ENCODE peak calls at places on chromosomes 3 and 15, in six cellular contexts. Y, R, I, K, T and U are unnamed samples.
A peak's percentile ranks its signal among the peaks of the same experiment; 100 is the strongest.

GRCh38 chr3:184538600-184539431 is 22.8 kb upstream of the EPHB3 start:
- DNase-seq in Y (no peak), R (no peak), I (no peak), K (no peak), T (no peak), U (no peak)

GRCh38 chr3:185337231-185337816 is 25.6 kb upstream of the MAP3K13 start:
- DNase-seq in Y (no peak), R (no peak), I (no peak), K (peak; percentile 92), T (no peak), U (no peak)

GRCh38 chr3:190424478-190425439 is 24.9 kb downstream of the TMEM207 start:
- DNase-seq in Y (peak; percentile 73), R (peak; percentile 80), I (peak; percentile 78), K (peak; percentile 78), T (peak; percentile 84), U (peak; percentile 55)

GRCh38 chr15:43275736-43276562 is 9.2 kb upstream of the TGM5 start:
- DNase-seq in Y (no peak), R (no peak), I (no peak), K (no peak), T (no peak), U (no peak)

GRCh38 chr3:26622634-26623408 is at the start of gene LRRC3B:
- DNase-seq in Y (peak; percentile 89), R (peak; percentile 37), I (no peak), K (no peak), T (no peak), U (no peak)

GRCh38 chr3:14791343-14791945 is 27.3 kb upstream of the FGD5 start:
- DNase-seq in Y (peak; percentile 86), R (peak; percentile 78), I (peak; percentile 37), K (peak; percentile 68), T (peak; percentile 53), U (peak; percentile 60)

GRCh38 chr3:126456211-126456610 is 19.5 kb downstream of the ZXDC start:
- DNase-seq in Y (no peak), R (no peak), I (no peak), K (no peak), T (no peak), U (no peak)

GRCh38 chr3:194282436-194283122 is 68.5 kb downstream of the CPN2 start:
- DNase-seq in Y (no peak), R (no peak), I (no peak), K (no peak), T (no peak), U (no peak)

GRCh38 chr15:31438601-31439265 is 112.1 kb downstream of the KLF13 start:
- DNase-seq in Y (no peak), R (no peak), I (no peak), K (no peak), T (no peak), U (no peak)

GRCh38 chr3:14405120-14405885 is 2.9 kb downstream of the SLC6A6 start:
- DNase-seq in Y (no peak), R (no peak), I (no peak), K (no peak), T (no peak), U (no peak)

DNA sequence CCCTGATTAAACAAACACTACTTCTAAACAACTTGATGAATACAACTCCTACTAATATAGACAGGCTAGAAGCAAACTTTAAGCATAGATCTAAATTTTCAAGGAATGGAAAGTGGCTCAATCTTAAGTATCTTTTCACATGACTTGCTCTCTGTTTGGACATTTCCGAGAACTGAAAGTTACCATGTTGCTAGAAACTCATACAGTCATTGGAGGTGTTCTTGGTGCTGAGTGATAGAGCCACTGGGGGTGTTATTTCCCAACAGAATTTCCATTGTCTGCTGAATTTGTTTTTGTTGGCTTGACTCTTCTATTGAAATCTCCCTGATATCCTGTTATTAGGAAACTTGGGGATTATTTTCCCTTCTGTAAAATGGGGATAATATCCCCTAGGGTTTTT is 264.5 kb upstream of the RASGRP1 start:
- DNase-seq in Y (no peak), R (no peak), I (no peak), K (no peak), T (no peak), U (no peak)
- TF ChIP-seq EZH2phosphoT487 in Y (no peak), R (no peak), I (no peak), K (no peak), T (no peak), U (no peak)

DNA sequence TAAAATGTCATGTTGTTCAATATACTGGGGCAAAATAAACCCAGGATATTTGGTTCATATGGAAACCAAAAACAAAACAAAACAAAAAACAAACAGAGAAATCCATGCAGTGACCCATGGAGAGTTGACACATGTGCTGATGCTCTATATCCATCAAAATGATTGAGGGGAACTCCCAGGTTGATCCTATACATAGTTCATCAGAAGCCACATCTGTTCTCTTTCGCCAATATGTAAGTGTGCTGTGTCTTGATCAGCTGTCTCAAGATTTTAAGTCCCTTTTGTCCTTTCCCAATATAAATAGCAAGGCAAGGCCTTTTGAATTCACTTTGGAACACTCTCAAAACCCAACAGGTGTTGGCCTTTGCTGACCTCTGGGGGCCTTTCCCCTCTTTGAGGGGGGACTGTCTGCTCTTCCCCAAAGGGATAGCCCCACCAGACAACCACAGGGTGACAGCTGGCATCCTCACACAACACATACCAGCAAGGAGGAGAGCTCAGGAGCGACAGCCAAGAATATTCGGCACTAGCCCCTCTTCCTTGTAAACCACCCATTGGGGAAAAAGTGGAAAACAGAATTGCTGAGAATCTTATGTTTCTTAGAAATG is 209.4 kb upstream of the CD96 start:
- DNase-seq in Y (peak; percentile 27), R (no peak), I (no peak), K (no peak), T (no peak), U (no peak)
- H3K4me3 ChIP-seq in Y (no peak overlapping the region), R (no peak overlapping the region), I (no peak overlapping the region), K (no peak overlapping the region), T (no peak overlapping the region), U (no peak overlapping the region)

DNA sequence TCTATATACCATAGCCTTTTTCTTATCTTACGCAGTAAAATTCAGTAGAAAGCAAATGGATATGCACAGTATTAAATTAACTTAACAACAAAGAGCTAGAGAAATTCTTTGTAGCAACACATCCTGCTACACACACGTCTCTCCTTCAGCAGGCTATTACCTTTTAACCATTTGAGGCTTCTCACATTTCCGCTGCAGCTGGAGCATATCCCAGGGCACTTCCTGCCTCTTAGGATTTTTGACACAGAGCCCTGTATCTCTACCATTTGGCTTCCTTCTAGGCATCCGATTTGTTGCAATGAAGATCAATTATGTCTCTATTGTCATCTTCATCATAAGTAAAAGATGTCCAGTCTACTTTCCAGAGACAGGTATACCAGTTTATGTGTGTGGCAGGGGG is 292.4 kb upstream of the CBLB start:
- DNase-seq in Y (no peak), R (no peak), I (no peak), K (no peak), T (no peak), U (no peak)
- TF ChIP-seq EZH2phosphoT487 in Y (no peak), R (no peak), I (no peak), K (no peak), T (no peak), U (no peak)

GRCh38 chr3:147405552-147406254 is 640 bp downstream of the ZIC4 start:
- DNase-seq in Y (peak; percentile 48), R (no peak), I (no peak), K (no peak), T (no peak), U (no peak)
- H3K4me3 ChIP-seq in Y (no peak overlapping the region), R (no peak overlapping the region), I (no peak overlapping the region), K (no peak overlapping the region), T (no peak overlapping the region), U (no peak overlapping the region)

GRCh38 chr3:27708246-27708645 is 13.9 kb downstream of the EOMES start:
- DNase-seq in Y (no peak), R (no peak), I (no peak), K (peak; percentile 66), T (no peak), U (no peak)
- TF ChIP-seq EZH2phosphoT487 in Y (no peak), R (no peak), I (no peak), K (no peak), T (no peak), U (no peak)

GRCh38 chr3:172042136-172042535 is 2.8 kb downstream of the FNDC3B start:
- DNase-seq in Y (no peak), R (no peak), I (no peak), K (no peak), T (no peak), U (no peak)
- H3K4me3 ChIP-seq in Y (peak overlapping the region; percentile 83), R (peak overlapping the region; percentile 88), I (no peak overlapping the region), K (peak overlapping the region; percentile 95), T (peak overlapping the region; percentile 86), U (no peak overlapping the region)

DNA sequence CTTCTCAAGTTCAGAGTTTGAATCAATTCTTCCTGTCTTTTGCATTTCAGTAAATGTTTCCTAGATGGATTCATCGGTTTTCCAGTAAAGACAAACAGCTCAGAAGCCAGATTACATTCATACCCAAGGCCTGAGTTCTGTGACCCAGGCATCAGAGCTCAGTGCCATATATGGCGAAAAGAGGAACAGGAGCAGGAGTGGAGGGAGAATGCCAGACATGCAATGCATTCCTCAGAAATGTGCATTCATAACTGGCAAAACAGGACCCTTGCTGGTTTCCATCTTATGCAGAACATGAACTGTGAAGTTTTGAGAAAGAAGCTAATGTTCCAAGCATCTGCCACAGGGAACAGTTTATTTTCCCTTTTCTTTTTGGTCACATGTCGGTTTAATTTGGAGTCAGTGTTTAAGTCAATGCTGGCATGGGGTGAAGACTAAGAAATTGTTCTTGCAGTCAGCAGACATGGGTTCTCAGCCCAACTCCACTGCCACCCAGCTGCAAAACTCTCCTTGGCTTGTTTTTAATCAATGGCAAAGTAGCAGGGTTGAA is 116.5 kb downstream of the LPP start:
- DNase-seq in Y (no peak), R (peak; percentile 64), I (no peak), K (peak; percentile 60), T (no peak), U (no peak)
- TF ChIP-seq EZH2phosphoT487 in Y (no peak), R (no peak), I (no peak), K (no peak), T (no peak), U (no peak)

DNA sequence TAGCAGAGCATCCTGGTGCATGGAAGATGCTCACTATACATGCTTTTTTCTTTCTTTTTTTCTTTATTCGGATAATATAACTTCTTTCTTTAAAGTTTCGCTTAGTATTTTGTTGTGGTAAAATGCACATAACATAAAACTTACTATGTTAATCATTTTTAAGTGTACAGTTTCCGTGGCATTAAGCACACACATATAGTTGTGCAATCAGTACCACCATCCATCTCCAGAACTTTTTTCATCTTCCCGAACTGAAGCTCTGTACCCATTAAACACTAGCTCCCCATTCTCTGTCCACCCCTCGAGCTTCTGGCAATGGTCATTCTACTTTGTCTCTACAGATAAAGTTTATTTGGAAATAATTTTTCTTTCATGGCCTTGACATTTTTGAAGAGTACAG is 1.0 kb upstream of the JAGN1 start:
- DNase-seq in Y (no peak), R (no peak), I (no peak), K (no peak), T (no peak), U (no peak)
- H3K4me3 ChIP-seq in Y (no peak overlapping the region), R (no peak overlapping the region), I (no peak overlapping the region), K (no peak overlapping the region), T (no peak overlapping the region), U (no peak overlapping the region)

GRCh38 chr15:89496155-89497098 is at the start of gene RHCG:
- DNase-seq in Y (peak; percentile 77), R (peak; percentile 79), I (no peak), K (no peak), T (peak; percentile 34), U (no peak)
- TF ChIP-seq EZH2phosphoT487 in Y (peak; percentile 77), R (no peak), I (no peak), K (no peak), T (no peak), U (no peak)